ENCODE peak calls at places on chromosome 19, in seven cellular contexts. Q is brain microvascular endothelial cell, J is HEK293T, Z is T-cell, Y is NCI-H2081, W is hippocampal formation, O is fibroblast of the aortic adventitia. U is an unnamed sample.

GRCh38 chr19:17341386-17341785 is 4.0 kb downstream of the GTPBP3 start:
- DNase-seq in Q (no peak), J (no peak), Z (no peak), Y (no peak), W (no peak), O (no peak), U (no peak)

GRCh38 chr19:18478545-18479311 is 40.8 kb upstream of the ISYNA1 start:
- DNase-seq in Q (peak; percentile 73), J (no peak), Z (peak; percentile 39), Y (no peak), W (no peak), O (peak; percentile 87), U (no peak)

GRCh38 chr19:2164020-2164988 is 571 bp downstream of the DOT1L start:
- DNase-seq in Q (no peak), J (no peak), Z (no peak), Y (no peak), W (no peak), O (peak; percentile 16), U (no peak)

GRCh38 chr19:12970070-12970820 is 869 bp downstream of the DAND5 start:
- DNase-seq in Q (no peak), J (no peak), Z (no peak), Y (no peak), W (no peak), O (no peak), U (no peak)

GRCh38 chr19:38836438-38837303 is 5.1 kb upstream of the ECH1 start:
- DNase-seq in Q (no peak), J (no peak), Z (no peak), Y (no peak), W (no peak), O (no peak), U (no peak)

GRCh38 chr19:11092181-11092538 is 2.9 kb downstream of the LDLR start:
- DNase-seq in Q (peak; percentile 67), J (no peak), Z (no peak), Y (peak; percentile 19), W (peak; percentile 22), O (peak; percentile 61), U (no peak)

GRCh38 chr19:41701401-41702075 is 6.9 kb upstream of the CEACAM5 start:
- DNase-seq in Q (no peak), J (peak; percentile 37), Z (no peak), Y (no peak), W (no peak), O (no peak), U (no peak)

GRCh38 chr19:49546825-49547565 is 19.2 kb downstream of the RCN3 start:
- DNase-seq in Q (peak; percentile 83), J (peak; percentile 79), Z (no peak), Y (peak; percentile 87), W (peak; percentile 79), O (peak; percentile 92), U (peak; percentile 68)

GRCh38 chr19:2556221-2557092 is 80.5 kb downstream of the GADD45B start:
- DNase-seq in Q (no peak), J (no peak), Z (no peak), Y (no peak), W (no peak), O (no peak), U (no peak)

GRCh38 chr19:39817888-39818561 is 15.9 kb downstream of the DYRK1B start:
- DNase-seq in Q (no peak), J (no peak), Z (no peak), Y (no peak), W (no peak), O (no peak), U (no peak)

GRCh38 chr19:45638930-45639729 is at the start of gene EML2:
- DNase-seq in Q (no peak), J (no peak), Z (peak; percentile 22), Y (peak; percentile 17), W (no peak), O (no peak), U (peak; percentile 30)

GRCh38 chr19:14146789-14147216 is 10.4 kb upstream of the ASF1B start:
- DNase-seq in Q (peak; percentile 75), J (no peak), Z (no peak), Y (no peak), W (no peak), O (peak; percentile 80), U (no peak)

GRCh38 chr19:32677657-32678056 is 2.0 kb downstream of the RGS9BP start:
- DNase-seq in Q (no peak), J (no peak), Z (no peak), Y (no peak), W (no peak), O (no peak), U (no peak)

GRCh38 chr19:10936661-10937084 is 8.1 kb downstream of the TIMM29 start:
- DNase-seq in Q (peak; percentile 56), J (peak; percentile 79), Z (no peak), Y (peak; percentile 83), W (peak; percentile 44), O (peak; percentile 89), U (peak; percentile 30)

GRCh38 chr19:4557186-4557970 is 2.1 kb downstream of the SEMA6B start:
- DNase-seq in Q (no peak), J (peak; percentile 55), Z (no peak), Y (no peak), W (no peak), O (no peak), U (no peak)

GRCh38 chr19:38506723-38507550 is 73.4 kb downstream of the RYR1 start:
- DNase-seq in Q (peak; percentile 35), J (peak; percentile 100), Z (peak; percentile 78), Y (peak; percentile 21), W (no peak), O (peak; percentile 53), U (peak; percentile 77)

GRCh38 chr19:49014870-49015255 is 2.0 kb downstream of the LHB start:
- DNase-seq in Q (no peak), J (no peak), Z (no peak), Y (no peak), W (no peak), O (no peak), U (no peak)

GRCh38 chr19:11694533-11695439 is 44.0 kb downstream of the ZNF823 start:
- DNase-seq in Q (peak; percentile 97), J (peak; percentile 92), Z (peak; percentile 73), Y (peak; percentile 94), W (peak; percentile 78), O (peak; percentile 84), U (peak; percentile 68)

GRCh38 chr19:7515471-7516226 is at the start of gene ZNF358:
- DNase-seq in Q (peak; percentile 31), J (peak; percentile 86), Z (no peak), Y (peak; percentile 67), W (peak; percentile 75), O (peak; percentile 61), U (no peak)

GRCh38 chr19:343941-344624 is 513 bp downstream of the MIER2 start:
- DNase-seq in Q (no peak), J (peak; percentile 82), Z (no peak), Y (no peak), W (no peak), O (peak; percentile 44), U (no peak)

GRCh38 chr19:41278478-41278877 is 14.3 kb downstream of the HNRNPUL1 start:
- DNase-seq in Q (no peak), J (no peak), Z (no peak), Y (no peak), W (no peak), O (no peak), U (no peak)

GRCh38 chr19:11264452-11265176 is 2.3 kb upstream of the DOCK6 start:
- DNase-seq in Q (no peak), J (no peak), Z (no peak), Y (no peak), W (no peak), O (no peak), U (no peak)

GRCh38 chr19:4208385-4209094 is 20.8 kb upstream of the EBI3 start:
- DNase-seq in Q (peak; percentile 45), J (no peak), Z (no peak), Y (no peak), W (no peak), O (no peak), U (no peak)

GRCh38 chr19:52535831-52536800 is 8.6 kb downstream of the ZNF808 start:
- DNase-seq in Q (peak; percentile 66), J (no peak), Z (peak; percentile 86), Y (no peak), W (peak; percentile 27), O (peak; percentile 66), U (peak; percentile 81)

GRCh38 chr19:17610384-17610783 is 54.9 kb downstream of the COLGALT1 start:
- DNase-seq in Q (no peak), J (peak; percentile 67), Z (no peak), Y (no peak), W (no peak), O (peak; percentile 25), U (no peak)

GRCh38 chr19:36674201-36674600 is 7.6 kb upstream of the ZNF461 start:
- DNase-seq in Q (no peak), J (no peak), Z (no peak), Y (no peak), W (no peak), O (no peak), U (no peak)

GRCh38 chr19:46601318-46602224 is at the start of gene CALM3:
- DNase-seq in Q (no peak), J (no peak), Z (no peak), Y (no peak), W (no peak), O (no peak), U (peak; percentile 18)

GRCh38 chr19:47100290-47100689 is 13.3 kb downstream of the ZC3H4 start:
- DNase-seq in Q (no peak), J (no peak), Z (no peak), Y (no peak), W (no peak), O (no peak), U (no peak)

GRCh38 chr19:46192990-46193650 is 36.4 kb upstream of the IGFL1 start:
- DNase-seq in Q (peak; percentile 79), J (peak; percentile 39), Z (no peak), Y (no peak), W (no peak), O (peak; percentile 38), U (no peak)